ENCODE peak calls at places on chromosomes 11 and 22, in four cellular contexts. C, F, Z and S are unnamed samples.

GRCh38 chr11:120054016-120054752 is 83.7 kb downstream of the TRIM29 start:
- DNase-seq in C (no peak), F (no peak), Z (no peak), S (no peak)

GRCh38 chr11:12287009-12287373 is 90.4 kb upstream of the PARVA start:
- DNase-seq in C (peak), F (no peak), Z (no peak), S (peak)

GRCh38 chr22:38298312-38299000 is 18.8 kb downstream of the CSNK1E start:
- DNase-seq in C (no peak), F (no peak), Z (no peak), S (no peak)

GRCh38 chr22:30968924-30969531 is at the start of gene TUG1:
- DNase-seq in C (peak), F (peak), Z (peak), S (peak)

GRCh38 chr11:121810291-121810690 is 305.7 kb downstream of the BLID start:
- DNase-seq in C (no peak), F (no peak), Z (no peak), S (no peak)

GRCh38 chr22:45552580-45553332 is 50.1 kb downstream of the FBLN1 start:
- DNase-seq in C (no peak), F (no peak), Z (no peak), S (no peak)

GRCh38 chr11:34601085-34601444 is 19.8 kb upstream of the EHF start:
- DNase-seq in C (no peak), F (no peak), Z (no peak), S (no peak)

GRCh38 chr11:131491503-131491902 is 121.1 kb downstream of the NTM start:
- DNase-seq in C (no peak), F (no peak), Z (no peak), S (no peak)

GRCh38 chr11:48077251-48077650 is 96.9 kb downstream of the PTPRJ start:
- DNase-seq in C (no peak), F (no peak), Z (no peak), S (no peak)

GRCh38 chr11:77055913-77056312 is 10.9 kb upstream of the CAPN5 start:
- DNase-seq in C (no peak), F (no peak), Z (no peak), S (no peak)

GRCh38 chr22:17085277-17086091 is 684 bp downstream of the IL17RA start:
- DNase-seq in C (no peak), F (peak), Z (no peak), S (no peak)

GRCh38 chr11:101429708-101430107 is 154.1 kb downstream of the TRPC6 start:
- DNase-seq in C (no peak), F (no peak), Z (no peak), S (peak)

GRCh38 chr11:106840993-106841392 is 177.3 kb downstream of the GUCY1A2 start:
- DNase-seq in C (no peak), F (no peak), Z (no peak), S (no peak)

GRCh38 chr22:44926491-44927415 is 83.1 kb downstream of the PHF21B start:
- DNase-seq in C (no peak), F (no peak), Z (no peak), S (no peak)

GRCh38 chr11:62539238-62539925 is 7.2 kb downstream of the AHNAK start:
- DNase-seq in C (peak), F (peak), Z (no peak), S (no peak)

GRCh38 chr11:118689503-118689851 is 10.0 kb upstream of the TREH start:
- DNase-seq in C (no peak), F (no peak), Z (no peak), S (no peak)

GRCh38 chr11:35138606-35138948 is 394 bp upstream of the CD44 start:
- DNase-seq in C (peak), F (no peak), Z (no peak), S (no peak)

GRCh38 chr22:28498044-28498443 is 181.6 kb downstream of the TTC28 start:
- DNase-seq in C (no peak), F (no peak), Z (no peak), S (no peak)

GRCh38 chr22:28500005-28500404 is 179.6 kb downstream of the TTC28 start:
- DNase-seq in C (no peak), F (no peak), Z (no peak), S (no peak)

DNA sequence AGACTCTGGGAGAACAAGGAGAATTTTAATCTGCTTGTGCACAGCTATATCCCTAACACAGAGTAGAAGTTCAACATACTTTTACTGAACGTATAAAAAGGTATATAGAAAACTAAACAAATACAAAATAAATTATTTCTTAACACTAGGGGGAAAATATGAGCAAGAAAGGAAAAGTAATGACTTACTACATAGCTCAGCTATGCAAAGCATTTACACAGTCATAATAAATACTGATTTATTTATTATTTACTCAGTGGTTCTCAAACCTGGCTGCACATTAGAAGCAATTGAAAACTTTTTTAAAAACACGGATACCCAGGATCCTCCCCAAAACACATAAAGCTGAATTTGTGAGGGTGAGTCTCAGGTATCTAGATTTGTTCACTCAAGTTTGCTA is 182.5 kb downstream of the TTC28 start:
- DNase-seq in C (no peak), F (no peak), Z (no peak), S (no peak)
- TF ChIP-seq POLR2AphosphoS2 in C (no peak), F (no peak), Z (no peak), S (no peak)

DNA sequence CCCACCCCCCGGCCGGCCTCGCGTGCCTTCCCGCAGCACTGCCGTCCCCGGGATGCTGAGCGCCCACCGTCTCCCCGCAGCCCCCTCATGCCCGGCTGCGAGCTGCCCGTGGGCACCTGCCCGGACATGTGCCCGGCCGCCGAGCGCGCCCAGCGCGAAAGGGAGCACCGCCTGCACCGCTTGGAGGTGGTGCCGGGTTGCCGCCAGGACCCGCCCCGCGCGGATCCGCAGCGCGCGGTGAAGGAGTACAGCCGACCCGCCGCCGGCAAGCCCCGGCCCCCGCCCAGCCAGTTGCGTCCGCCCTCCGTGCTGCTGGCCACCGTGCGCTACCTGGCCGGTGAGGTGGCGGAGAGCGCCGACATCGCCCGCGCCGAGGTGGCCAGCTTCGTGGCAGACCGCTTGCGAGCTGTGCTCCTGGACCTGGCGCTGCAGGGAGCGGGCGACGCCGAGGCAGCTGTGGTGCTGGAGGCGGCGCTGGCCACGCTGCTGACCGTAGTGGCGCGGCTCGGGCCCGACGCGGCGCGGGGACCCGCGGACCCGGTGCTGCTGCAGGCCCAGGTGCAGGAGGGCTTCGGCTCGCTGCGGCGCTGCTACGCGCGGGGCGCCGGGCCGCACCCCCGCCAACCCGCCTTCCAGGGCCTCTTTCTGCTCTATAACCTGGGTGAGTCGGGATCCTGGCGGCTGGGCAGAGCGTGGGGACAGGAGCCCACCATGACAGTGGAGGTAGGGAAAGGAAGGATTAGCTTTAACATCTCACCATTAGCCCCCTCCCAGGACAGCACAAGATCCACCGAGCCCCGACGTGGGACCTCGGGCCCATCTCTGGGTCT is at the start of gene SAC3D1:
- DNase-seq in C (peak), F (peak), Z (no peak), S (no peak)
- TF ChIP-seq POLR2AphosphoS2 in C (no peak), F (no peak), Z (no peak), S (no peak)

DNA sequence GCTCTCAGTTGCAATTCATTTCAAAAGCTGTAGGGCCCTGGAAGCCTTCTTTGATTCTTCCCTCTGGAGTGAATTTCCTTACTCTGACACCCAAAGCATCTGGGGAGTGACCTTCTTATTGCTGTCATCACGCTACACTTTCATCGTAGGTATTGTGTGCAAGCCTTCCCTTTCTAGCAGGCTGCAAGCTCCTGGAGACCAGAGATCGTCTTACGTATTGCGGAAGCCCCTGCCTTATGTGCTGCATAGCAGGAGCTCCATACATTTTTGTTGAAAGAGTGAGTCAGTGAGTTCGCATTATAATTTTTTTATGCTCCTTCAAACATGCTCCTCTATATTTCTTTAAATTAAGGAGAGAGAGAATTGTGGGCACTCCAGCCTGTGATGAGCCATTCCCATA is 21.2 kb upstream of the TMEM218 start:
- DNase-seq in C (no peak), F (no peak), Z (no peak), S (no peak)
- TF ChIP-seq POLR2AphosphoS2 in C (no peak), F (no peak), Z (no peak), S (no peak)

DNA sequence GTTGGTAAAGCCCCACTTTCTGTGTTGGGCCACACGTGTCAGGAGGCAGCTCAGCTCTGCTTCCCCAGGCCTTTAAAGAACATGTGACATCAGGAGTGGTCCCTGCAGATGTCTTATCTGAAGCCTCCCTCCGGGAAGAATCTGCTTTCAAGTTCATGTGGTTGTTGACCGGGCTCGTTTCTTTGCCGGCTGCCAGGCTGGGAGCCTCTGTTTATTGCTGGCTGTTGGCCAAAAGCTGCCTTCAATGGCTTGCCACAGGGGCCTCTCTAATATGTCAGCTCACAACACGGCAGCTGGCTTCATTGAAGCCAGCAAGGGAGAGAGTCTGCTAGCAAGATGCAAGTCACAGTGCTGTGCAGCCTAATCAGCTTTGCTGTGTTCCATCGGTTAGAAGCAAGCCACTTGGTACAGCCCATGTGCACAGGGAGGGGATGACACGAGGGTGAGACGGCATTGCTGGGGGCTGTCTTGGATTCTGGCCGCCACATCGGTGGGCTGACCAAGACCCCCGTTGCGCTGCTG is 14.6 kb downstream of the MRGPRF start:
- DNase-seq in C (no peak), F (no peak), Z (no peak), S (no peak)
- TF ChIP-seq POLR2AphosphoS2 in C (no peak), F (no peak), Z (no peak), S (no peak)

GRCh38 chr11:96122601-96123044 is 198.7 kb upstream of the MTMR2 start:
- DNase-seq in C (no peak), F (no peak), Z (no peak), S (no peak)
- TF ChIP-seq POLR2AphosphoS2 in C (no peak), F (no peak), Z (no peak), S (no peak)

GRCh38 chr11:68379216-68379615 is 66.8 kb downstream of the LRP5 start:
- DNase-seq in C (no peak), F (no peak), Z (no peak), S (no peak)
- TF ChIP-seq POLR2AphosphoS2 in C (no peak), F (no peak), Z (no peak), S (no peak)

GRCh38 chr11:63847363-63847762 is 8.5 kb downstream of the MARK2 start:
- DNase-seq in C (no peak), F (no peak), Z (no peak), S (no peak)
- TF ChIP-seq POLR2AphosphoS2 in C (no peak), F (no peak), Z (no peak), S (no peak)